ENCODE peak calls at places on chromosomes 11 and 22, in six cellular contexts. W, D, V, L, Y and H are unnamed samples.

GRCh38 chr22:20153945-20154344 is 3.1 kb upstream of the CCDC188 start:
- DNase-seq in W (no peak), V (no peak), D (no peak), Y (no peak), L (no peak), H (no peak)

GRCh38 chr11:100719809-100720221 is 32.7 kb downstream of the ARHGAP42 start:
- DNase-seq in V (peak; percentile 94), D (peak; percentile 39), W (peak; percentile 63), L (peak; percentile 80), Y (peak; percentile 65), H (peak; percentile 45)

GRCh38 chr22:48389916-48390315 is 1437.8 kb downstream of the BRD1 start:
- DNase-seq in Y (no peak), W (no peak), L (no peak), D (no peak), V (no peak), H (no peak)

GRCh38 chr22:46173152-46173551 is 22.8 kb downstream of the PPARA start:
- DNase-seq in D (no peak), W (no peak), L (no peak), V (no peak), Y (no peak), H (no peak)

GRCh38 chr22:20591660-20592310 is 84.4 kb downstream of the MED15 start:
- DNase-seq in V (no peak), W (peak; percentile 19), D (no peak), L (no peak), Y (no peak), H (no peak)

GRCh38 chr11:132158696-132159095 is 788.3 kb downstream of the NTM start:
- DNase-seq in W (no peak), L (no peak), Y (no peak), V (peak; percentile 35), D (no peak), H (no peak)

GRCh38 chr22:46057762-46058420 is 80.9 kb upstream of the WNT7B start:
- DNase-seq in V (peak; percentile 84), L (peak; percentile 78), D (peak; percentile 55), W (no peak), Y (no peak), H (peak; percentile 63)

GRCh38 chr11:82858556-82859091 is 41.6 kb downstream of the PRCP start:
- DNase-seq in L (no peak), W (no peak), Y (no peak), D (no peak), V (peak; percentile 98), H (no peak)

GRCh38 chr22:43331064-43331435 is 12.1 kb downstream of the SCUBE1 start:
- DNase-seq in V (no peak), Y (no peak), D (no peak), W (no peak), L (no peak), H (no peak)

GRCh38 chr11:121958323-121958977 is 157.6 kb downstream of the BLID start:
- DNase-seq in W (no peak), D (no peak), Y (no peak), V (no peak), L (no peak), H (no peak)

GRCh38 chr11:69796063-69796462 is 20.9 kb upstream of the FGF4 start:
- DNase-seq in Y (no peak), L (no peak), V (no peak), D (no peak), W (no peak), H (no peak)

GRCh38 chr22:38628444-38628843 is 27.7 kb downstream of the FAM227A start:
- DNase-seq in D (no peak), L (no peak), W (no peak), Y (no peak), V (no peak), H (no peak)

GRCh38 chr11:129720156-129720555 is 95.5 kb upstream of the TMEM45B start:
- DNase-seq in D (no peak), Y (no peak), L (no peak), W (no peak), V (no peak), H (no peak)

GRCh38 chr22:37148742-37149665 is 712 bp downstream of the IL2RB start:
- DNase-seq in V (no peak), Y (no peak), W (no peak), L (no peak), D (no peak), H (no peak)

GRCh38 chr11:79352304-79352703 is 88.5 kb downstream of the TENM4 start:
- DNase-seq in V (no peak), Y (no peak), L (no peak), D (no peak), W (no peak), H (no peak)

GRCh38 chr22:45976351-45977002 is 485 bp downstream of the WNT7B start:
- DNase-seq in D (no peak), L (no peak), Y (no peak), W (no peak), V (peak; percentile 27), H (no peak)

GRCh38 chr11:134098566-134099184 is 29.8 kb downstream of the JAM3 start:
- DNase-seq in D (no peak), Y (no peak), W (peak; percentile 27), V (peak; percentile 53), L (no peak), H (no peak)

GRCh38 chr11:93054881-93055280 is 85.4 kb downstream of the MTNR1B start:
- DNase-seq in Y (peak; percentile 64), W (peak; percentile 97), L (no peak), V (peak; percentile 94), D (no peak), H (no peak)

GRCh38 chr11:111006207-111006606 is 239.3 kb upstream of the POU2AF2 start:
- DNase-seq in V (no peak), L (no peak), W (no peak), D (no peak), Y (no peak), H (no peak)
- H3K4me3 ChIP-seq in V (no peak overlapping the region), L (no peak overlapping the region), W (no peak overlapping the region), D (no peak overlapping the region), Y (no peak overlapping the region), H (no peak overlapping the region)

DNA sequence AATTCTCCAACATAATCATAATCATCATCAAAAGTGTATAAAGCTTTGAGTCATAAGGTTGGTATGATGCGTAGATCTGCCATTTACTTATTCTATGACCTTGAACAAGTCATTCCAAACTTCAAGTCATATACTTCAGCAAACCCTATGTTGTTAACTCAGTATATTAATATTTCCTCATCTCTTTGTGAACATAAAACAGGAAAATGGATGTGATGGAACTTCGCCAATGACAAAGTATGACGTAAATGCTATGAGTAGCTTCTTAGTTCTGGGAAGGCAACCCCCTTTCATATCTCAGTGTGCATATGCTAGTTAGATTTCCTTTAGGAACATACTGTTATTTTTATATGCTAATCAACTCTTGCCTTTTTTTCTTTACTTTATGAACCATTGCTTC is 102.7 kb upstream of the ANO3 start:
- DNase-seq in L (no peak), V (peak; percentile 73), W (no peak), Y (no peak), D (no peak), H (no peak)
- H3K4me1 ChIP-seq in L (no peaks in the 10 kb centered on the region), V (peaks cover 47% of the 10 kb centered on the region), W (no peaks in the 10 kb centered on the region), Y (peaks cover 26% of the 10 kb centered on the region), D (no peaks in the 10 kb centered on the region), H (no peaks in the 10 kb centered on the region)

GRCh38 chr11:17781626-17782025 is 47.0 kb downstream of the KCNC1 start:
- DNase-seq in D (no peak), V (no peak), Y (no peak), L (no peak), W (no peak), H (no peak)
- H3K4me3 ChIP-seq in D (no peak overlapping the region), V (no peak overlapping the region), Y (no peak overlapping the region), L (no peak overlapping the region), W (no peak overlapping the region), H (no peak overlapping the region)

GRCh38 chr11:118908264-118908663 is 17.5 kb downstream of the BCL9L start:
- DNase-seq in D (no peak), L (no peak), Y (no peak), W (no peak), V (no peak), H (no peak)
- H3K4me1 ChIP-seq in D (peaks cover 59% of the 10 kb centered on the region), L (peaks cover 66% of the 10 kb centered on the region), Y (peaks cover 69% of the 10 kb centered on the region), W (peaks cover 46% of the 10 kb centered on the region), V (peaks cover 52% of the 10 kb centered on the region), H (peaks cover 8% of the 10 kb centered on the region)

GRCh38 chr11:75328426-75329277 is 22.8 kb downstream of the ARRB1 start:
- DNase-seq in Y (peak; percentile 86), W (peak; percentile 35), L (peak; percentile 79), V (peak; percentile 85), D (peak; percentile 85), H (peak; percentile 84)
- H3K4me3 ChIP-seq in Y (no peak overlapping the region), W (no peak overlapping the region), L (no peak overlapping the region), V (no peak overlapping the region), D (no peak overlapping the region), H (no peak overlapping the region)

DNA sequence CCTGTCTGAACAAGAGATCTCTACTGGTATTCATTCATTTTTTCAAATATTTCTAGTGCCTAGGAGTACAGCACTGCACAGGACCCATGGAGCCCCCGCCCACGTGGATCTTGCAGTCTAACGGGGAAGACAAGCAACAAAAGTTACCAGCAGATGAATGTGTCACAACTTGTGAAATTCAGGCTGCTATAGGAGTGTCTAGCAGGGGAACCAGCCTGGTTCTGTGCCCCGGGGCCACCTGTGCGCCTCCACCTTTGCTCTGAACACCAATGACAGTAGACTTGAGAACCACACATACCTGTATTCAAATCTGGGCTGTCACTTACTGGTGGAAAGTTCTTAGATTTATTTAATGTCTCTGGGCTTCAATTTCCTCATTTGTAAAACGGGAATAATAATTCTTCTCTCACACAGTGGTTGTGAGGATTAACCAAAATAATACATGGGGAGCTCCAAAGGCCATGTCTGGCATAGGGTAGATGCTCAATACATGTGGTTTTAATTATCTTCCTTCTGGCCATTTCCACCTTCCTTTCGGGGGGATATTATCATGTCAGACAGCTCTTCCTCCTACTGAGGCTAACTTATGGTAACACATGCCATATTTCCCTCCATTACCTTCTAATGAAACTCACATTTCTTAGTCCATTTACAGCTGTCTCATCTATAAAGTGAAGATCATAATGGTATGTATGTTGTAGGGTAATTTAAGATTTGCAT is 17.8 kb downstream of the POU2AF1 start:
- DNase-seq in L (no peak), V (no peak), W (no peak), Y (no peak), D (no peak), H (no peak)
- H3K4me1 ChIP-seq in L (no peaks in the 10 kb centered on the region), V (no peaks in the 10 kb centered on the region), W (no peaks in the 10 kb centered on the region), Y (no peaks in the 10 kb centered on the region), D (peaks cover 3% of the 10 kb centered on the region), H (no peaks in the 10 kb centered on the region)

GRCh38 chr22:47333625-47334024 is 571.2 kb downstream of the TBC1D22A start:
- DNase-seq in Y (no peak), W (peak; percentile 56), V (peak; percentile 42), L (no peak), D (no peak), H (no peak)

GRCh38 chr22:47334596-47334995 is 572.1 kb downstream of the TBC1D22A start:
- DNase-seq in D (no peak), Y (no peak), V (no peak), L (no peak), W (no peak), H (no peak)

GRCh38 chr22:47335460-47335859 is 573.0 kb downstream of the TBC1D22A start:
- DNase-seq in D (no peak), L (no peak), Y (no peak), V (no peak), W (no peak), H (no peak)

GRCh38 chr22:47335958-47336357 is 573.5 kb downstream of the TBC1D22A start:
- DNase-seq in D (no peak), V (no peak), W (no peak), L (no peak), Y (no peak), H (no peak)

GRCh38 chr22:47337161-47337621 is 574.7 kb downstream of the TBC1D22A start:
- DNase-seq in W (peak; percentile 76), L (no peak), V (peak; percentile 88), D (peak; percentile 14), Y (peak; percentile 73), H (no peak)
- H3K4me3 ChIP-seq in W (peak overlapping the region; percentile 52), L (no peak overlapping the region), V (peak overlapping the region; percentile 65), D (no peak overlapping the region), Y (peak overlapping the region; percentile 17), H (no peak overlapping the region)